ENCODE peak calls at places on chromosomes 1 and 21, in ten cellular contexts. One of them, this sample, is unnamed.

GRCh38 chr1:41954533-41954944 is 35.8 kb upstream of the HIVEP3 start:
- DNase-seq in lower lobe of right lung: no peak
- DNase-seq in right lobe of liver: peak
- DNase-seq in WTC11: peak
- DNase-seq in neural crest cell: no peak
- DNase-seq in neural progenitor cell: no peak
- DNase-seq in stomach: no peak
- DNase-seq in IMR-90: peak
- DNase-seq in tibial nerve: no peak
- DNase-seq in GM12864: no peak
- DNase-seq in this sample: no peak

GRCh38 chr1:113369040-113369439 is 21.3 kb upstream of the MAGI3 start:
- DNase-seq in lower lobe of right lung: no peak
- DNase-seq in right lobe of liver: no peak
- DNase-seq in WTC11: no peak
- DNase-seq in neural crest cell: no peak
- DNase-seq in neural progenitor cell: no peak
- DNase-seq in stomach: no peak
- DNase-seq in IMR-90: no peak
- DNase-seq in tibial nerve: no peak
- DNase-seq in GM12864: no peak
- DNase-seq in this sample: no peak

GRCh38 chr1:67559222-67559700 is 125.7 kb upstream of the GADD45A start:
- DNase-seq in lower lobe of right lung: no peak
- DNase-seq in right lobe of liver: no peak
- DNase-seq in WTC11: peak
- DNase-seq in neural crest cell: no peak
- DNase-seq in neural progenitor cell: no peak
- DNase-seq in stomach: no peak
- DNase-seq in IMR-90: peak
- DNase-seq in tibial nerve: no peak
- DNase-seq in GM12864: no peak
- DNase-seq in this sample: no peak

GRCh38 chr21:42404534-42404933 is 832 bp downstream of the UBASH3A start:
- DNase-seq in lower lobe of right lung: no peak
- DNase-seq in right lobe of liver: peak
- DNase-seq in WTC11: no peak
- DNase-seq in neural crest cell: no peak
- DNase-seq in neural progenitor cell: peak
- DNase-seq in stomach: no peak
- DNase-seq in IMR-90: no peak
- DNase-seq in tibial nerve: no peak
- DNase-seq in GM12864: no peak
- DNase-seq in this sample: no peak

GRCh38 chr21:45317401-45318145 is 29.9 kb upstream of the POFUT2 start:
- DNase-seq in lower lobe of right lung: no peak
- DNase-seq in right lobe of liver: peak
- DNase-seq in WTC11: no peak
- DNase-seq in neural crest cell: no peak
- DNase-seq in neural progenitor cell: no peak
- DNase-seq in stomach: no peak
- DNase-seq in IMR-90: peak
- DNase-seq in tibial nerve: no peak
- DNase-seq in GM12864: no peak
- DNase-seq in this sample: no peak

GRCh38 chr1:50705699-50706098 is 254.4 kb downstream of the FAF1 start:
- DNase-seq in lower lobe of right lung: no peak
- DNase-seq in right lobe of liver: no peak
- DNase-seq in WTC11: no peak
- DNase-seq in neural crest cell: no peak
- DNase-seq in neural progenitor cell: no peak
- DNase-seq in stomach: no peak
- DNase-seq in IMR-90: no peak
- DNase-seq in tibial nerve: no peak
- DNase-seq in GM12864: no peak
- DNase-seq in this sample: no peak

GRCh38 chr21:17462276-17462981 is 50.4 kb upstream of the CXADR start:
- DNase-seq in lower lobe of right lung: no peak
- DNase-seq in right lobe of liver: peak
- DNase-seq in WTC11: no peak
- DNase-seq in neural crest cell: no peak
- DNase-seq in neural progenitor cell: no peak
- DNase-seq in stomach: peak
- DNase-seq in IMR-90: peak
- DNase-seq in tibial nerve: no peak
- DNase-seq in GM12864: no peak
- DNase-seq in this sample: no peak

GRCh38 chr1:179742717-179743678 is at the start of gene FAM163A:
- DNase-seq in lower lobe of right lung: no peak
- DNase-seq in right lobe of liver: no peak
- DNase-seq in WTC11: peak
- DNase-seq in neural crest cell: peak
- DNase-seq in neural progenitor cell: peak
- DNase-seq in stomach: no peak
- DNase-seq in IMR-90: no peak
- DNase-seq in tibial nerve: no peak
- DNase-seq in GM12864: no peak
- DNase-seq in this sample: peak

GRCh38 chr21:24290151-24290833 is 1317.0 kb downstream of the MRPL39 start:
- DNase-seq in lower lobe of right lung: no peak
- DNase-seq in right lobe of liver: no peak
- DNase-seq in WTC11: no peak
- DNase-seq in neural crest cell: no peak
- DNase-seq in neural progenitor cell: no peak
- DNase-seq in stomach: no peak
- DNase-seq in IMR-90: no peak
- DNase-seq in tibial nerve: no peak
- DNase-seq in GM12864: no peak
- DNase-seq in this sample: no peak

GRCh38 chr1:86701731-86702130 is 2.6 kb upstream of the SH3GLB1 start:
- DNase-seq in lower lobe of right lung: no peak
- DNase-seq in right lobe of liver: no peak
- DNase-seq in WTC11: no peak
- DNase-seq in neural crest cell: no peak
- DNase-seq in neural progenitor cell: no peak
- DNase-seq in stomach: no peak
- DNase-seq in IMR-90: no peak
- DNase-seq in tibial nerve: no peak
- DNase-seq in GM12864: no peak
- DNase-seq in this sample: no peak

GRCh38 chr1:11944358-11944981 is 10.0 kb downstream of the PLOD1 start:
- DNase-seq in lower lobe of right lung: no peak
- DNase-seq in right lobe of liver: no peak
- DNase-seq in WTC11: peak
- DNase-seq in neural crest cell: no peak
- DNase-seq in neural progenitor cell: peak
- DNase-seq in stomach: no peak
- DNase-seq in IMR-90: no peak
- DNase-seq in tibial nerve: no peak
- DNase-seq in GM12864: no peak
- DNase-seq in this sample: peak

GRCh38 chr1:245802941-245803665 is 648.3 kb downstream of the KIF26B start:
- DNase-seq in lower lobe of right lung: no peak
- DNase-seq in right lobe of liver: no peak
- DNase-seq in WTC11: no peak
- DNase-seq in neural crest cell: no peak
- DNase-seq in neural progenitor cell: no peak
- DNase-seq in stomach: no peak
- DNase-seq in IMR-90: no peak
- DNase-seq in tibial nerve: no peak
- DNase-seq in GM12864: no peak
- DNase-seq in this sample: no peak

GRCh38 chr1:22184454-22184853 is 41.6 kb upstream of the WNT4 start:
- DNase-seq in lower lobe of right lung: no peak
- DNase-seq in right lobe of liver: no peak
- DNase-seq in WTC11: no peak
- DNase-seq in neural crest cell: no peak
- DNase-seq in neural progenitor cell: no peak
- DNase-seq in stomach: no peak
- DNase-seq in IMR-90: no peak
- DNase-seq in tibial nerve: no peak
- DNase-seq in GM12864: no peak
- DNase-seq in this sample: no peak

GRCh38 chr1:179921472-179921871 is 33.1 kb upstream of the CEP350 start:
- DNase-seq in lower lobe of right lung: no peak
- DNase-seq in right lobe of liver: no peak
- DNase-seq in WTC11: no peak
- DNase-seq in neural crest cell: no peak
- DNase-seq in neural progenitor cell: peak
- DNase-seq in stomach: no peak
- DNase-seq in IMR-90: no peak
- DNase-seq in tibial nerve: no peak
- DNase-seq in GM12864: no peak
- DNase-seq in this sample: no peak

GRCh38 chr1:34050711-34051485 is 114.1 kb downstream of the CSMD2 start:
- DNase-seq in lower lobe of right lung: no peak
- DNase-seq in right lobe of liver: no peak
- DNase-seq in WTC11: no peak
- DNase-seq in neural crest cell: no peak
- DNase-seq in neural progenitor cell: no peak
- DNase-seq in stomach: no peak
- DNase-seq in IMR-90: no peak
- DNase-seq in tibial nerve: no peak
- DNase-seq in GM12864: no peak
- DNase-seq in this sample: no peak

GRCh38 chr1:55049271-55049913 is 10.0 kb downstream of the PCSK9 start:
- DNase-seq in lower lobe of right lung: no peak
- DNase-seq in right lobe of liver: no peak
- DNase-seq in WTC11: no peak
- DNase-seq in neural crest cell: no peak
- DNase-seq in neural progenitor cell: no peak
- DNase-seq in stomach: no peak
- DNase-seq in IMR-90: no peak
- DNase-seq in tibial nerve: no peak
- DNase-seq in GM12864: no peak
- DNase-seq in this sample: no peak

GRCh38 chr1:70354332-70355110 is at the start of gene ANKRD13C:
- DNase-seq in lower lobe of right lung: peak
- DNase-seq in right lobe of liver: peak
- DNase-seq in WTC11: peak
- DNase-seq in neural crest cell: peak
- DNase-seq in neural progenitor cell: peak
- DNase-seq in stomach: peak
- DNase-seq in IMR-90: peak
- DNase-seq in tibial nerve: peak
- DNase-seq in GM12864: peak
- DNase-seq in this sample: peak
- TF ChIP-seq CTCF in lower lobe of right lung: no peak
- TF ChIP-seq CTCF in right lobe of liver: no peak
- TF ChIP-seq CTCF in WTC11: no peak
- TF ChIP-seq CTCF in neural crest cell: peak
- TF ChIP-seq CTCF in neural progenitor cell: peak
- TF ChIP-seq CTCF in stomach: no peak
- TF ChIP-seq CTCF in IMR-90: peak
- TF ChIP-seq CTCF in tibial nerve: no peak
- TF ChIP-seq CTCF in GM12864: peak
- TF ChIP-seq CTCF in this sample: no peak

DNA sequence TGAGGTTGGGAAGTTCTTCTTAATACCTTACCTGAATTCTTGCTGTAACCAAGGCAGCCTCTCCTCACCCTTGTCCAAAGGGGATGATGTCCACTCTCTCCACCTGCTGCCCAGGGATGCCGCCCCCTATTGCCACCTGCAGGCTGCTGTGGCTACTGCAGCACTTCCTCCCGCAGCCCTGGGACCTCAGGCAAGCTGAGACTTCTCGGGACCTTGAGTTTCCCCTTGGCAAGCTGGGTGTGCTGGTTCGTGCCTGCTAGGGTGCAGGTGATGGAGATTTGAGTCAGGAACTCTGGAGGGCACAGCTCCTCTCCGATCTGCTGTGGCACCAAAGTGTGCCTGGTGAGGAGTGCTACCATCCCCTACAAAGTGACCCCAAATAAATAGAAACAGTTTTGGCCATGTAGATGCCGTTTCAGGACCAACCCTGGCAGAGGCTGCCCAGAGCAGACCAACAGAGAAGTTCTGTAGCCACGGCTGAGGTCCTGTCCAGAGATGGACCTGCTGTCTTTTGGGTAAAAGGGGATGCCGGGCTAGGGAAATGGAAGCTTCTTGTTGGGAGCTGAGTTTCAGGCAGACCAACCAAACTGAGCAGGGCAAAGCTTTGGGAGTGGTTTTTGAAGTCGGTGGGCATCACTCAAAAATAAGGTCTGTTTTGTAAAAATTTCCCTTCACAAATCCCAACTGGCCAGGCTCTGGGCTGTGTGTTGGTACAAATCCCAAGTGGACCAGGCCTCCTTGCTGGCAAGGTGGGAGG is 31.7 kb downstream of the RUNX3 start:
- DNase-seq in lower lobe of right lung: peak
- DNase-seq in right lobe of liver: peak
- DNase-seq in WTC11: peak
- DNase-seq in neural crest cell: peak
- DNase-seq in neural progenitor cell: peak
- DNase-seq in stomach: peak
- DNase-seq in IMR-90: peak
- DNase-seq in tibial nerve: peak
- DNase-seq in GM12864: no peak
- DNase-seq in this sample: peak
- TF ChIP-seq CTCF in lower lobe of right lung: peak
- TF ChIP-seq CTCF in right lobe of liver: peak
- TF ChIP-seq CTCF in WTC11: peak
- TF ChIP-seq CTCF in neural crest cell: peak
- TF ChIP-seq CTCF in neural progenitor cell: peak
- TF ChIP-seq CTCF in stomach: peak
- TF ChIP-seq CTCF in IMR-90: peak
- TF ChIP-seq CTCF in tibial nerve: peak
- TF ChIP-seq CTCF in GM12864: peak
- TF ChIP-seq CTCF in this sample: peak

GRCh38 chr1:171084091-171084490 is 6.6 kb upstream of the FMO3 start:
- DNase-seq in lower lobe of right lung: no peak
- DNase-seq in right lobe of liver: peak
- DNase-seq in WTC11: no peak
- DNase-seq in neural crest cell: no peak
- DNase-seq in neural progenitor cell: no peak
- DNase-seq in stomach: no peak
- DNase-seq in IMR-90: no peak
- DNase-seq in tibial nerve: no peak
- DNase-seq in GM12864: no peak
- DNase-seq in this sample: no peak
- TF ChIP-seq CTCF in lower lobe of right lung: no peak
- TF ChIP-seq CTCF in right lobe of liver: no peak
- TF ChIP-seq CTCF in WTC11: no peak
- TF ChIP-seq CTCF in neural crest cell: no peak
- TF ChIP-seq CTCF in neural progenitor cell: no peak
- TF ChIP-seq CTCF in stomach: no peak
- TF ChIP-seq CTCF in IMR-90: no peak
- TF ChIP-seq CTCF in tibial nerve: no peak
- TF ChIP-seq CTCF in GM12864: no peak
- TF ChIP-seq CTCF in this sample: no peak

DNA sequence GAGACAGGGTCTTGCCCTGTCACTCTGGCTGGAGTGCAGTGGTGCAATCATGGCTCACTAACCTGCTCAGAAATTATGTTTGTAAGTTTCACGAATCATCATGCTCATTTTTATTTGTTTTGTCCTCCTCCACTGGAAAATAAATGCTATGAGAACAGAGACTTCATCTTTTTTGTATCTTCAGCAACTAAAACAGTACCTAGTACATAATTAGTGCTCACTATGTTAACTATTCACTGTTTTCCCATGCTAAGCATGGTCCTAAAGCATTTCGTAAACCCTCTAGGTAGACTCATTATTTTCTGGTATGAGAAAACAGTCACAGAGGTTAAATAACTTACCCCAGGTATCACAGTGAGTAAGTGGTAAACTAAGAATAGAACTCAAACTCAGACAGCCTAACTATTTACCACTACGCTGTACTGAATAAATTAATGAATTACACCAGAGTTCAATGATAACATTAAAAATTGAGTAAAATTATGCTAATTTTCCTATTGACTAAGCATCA is 118.4 kb downstream of the RERE start:
- DNase-seq in lower lobe of right lung: no peak
- DNase-seq in right lobe of liver: no peak
- DNase-seq in WTC11: no peak
- DNase-seq in neural crest cell: no peak
- DNase-seq in neural progenitor cell: no peak
- DNase-seq in stomach: no peak
- DNase-seq in IMR-90: no peak
- DNase-seq in tibial nerve: no peak
- DNase-seq in GM12864: no peak
- DNase-seq in this sample: no peak
- TF ChIP-seq CTCF in lower lobe of right lung: no peak
- TF ChIP-seq CTCF in right lobe of liver: no peak
- TF ChIP-seq CTCF in WTC11: no peak
- TF ChIP-seq CTCF in neural crest cell: no peak
- TF ChIP-seq CTCF in neural progenitor cell: no peak
- TF ChIP-seq CTCF in stomach: no peak
- TF ChIP-seq CTCF in IMR-90: no peak
- TF ChIP-seq CTCF in tibial nerve: no peak
- TF ChIP-seq CTCF in GM12864: no peak
- TF ChIP-seq CTCF in this sample: no peak